ENCODE peak calls at places on chromosome 1, in nine cellular contexts. E, W, S, H, J, Z, K, A and U are unnamed samples.

GRCh38 chr1:1419363-1419811 is 1.7 kb downstream of the ANKRD65 start:
- DNase-seq in E (no peak), W (no peak), S (no peak), H (no peak), J (no peak), Z (no peak), K (no peak), A (no peak), U (no peak)

GRCh38 chr1:233294991-233295774 is at the start of gene PCNX2:
- DNase-seq in E (peak; percentile 44), W (peak; percentile 49), S (peak; percentile 59), H (no peak), J (peak; percentile 44), Z (peak; percentile 58), K (peak; percentile 64), A (peak; percentile 5), U (peak; percentile 86)

GRCh38 chr1:17661546-17662157 is 93.5 kb upstream of the ACTL8 start:
- DNase-seq in E (peak; percentile 12), W (peak; percentile 55), S (peak; percentile 79), H (no peak), J (peak; percentile 79), Z (peak; percentile 38), K (peak; percentile 50), A (peak; percentile 9), U (peak; percentile 60)

GRCh38 chr1:228416217-228416971 is at the start of gene TRIM17:
- DNase-seq in E (peak; percentile 34), W (no peak), S (peak; percentile 91), H (no peak), J (peak; percentile 87), Z (no peak), K (no peak), A (no peak), U (no peak)

GRCh38 chr1:164723296-164723731 is 164.3 kb downstream of the PBX1 start:
- DNase-seq in E (no peak), W (no peak), S (no peak), H (no peak), J (no peak), Z (no peak), K (no peak), A (no peak), U (no peak)

GRCh38 chr1:77636864-77637263 is 45.6 kb downstream of the ZZZ3 start:
- DNase-seq in E (no peak), W (no peak), S (no peak), H (no peak), J (no peak), Z (no peak), K (no peak), A (no peak), U (no peak)

GRCh38 chr1:63322248-63322943 is at the start of gene FOXD3:
- DNase-seq in E (no peak), W (peak; percentile 35), S (peak; percentile 78), H (peak; percentile 57), J (peak; percentile 82), Z (no peak), K (peak; percentile 49), A (peak; percentile 11), U (peak; percentile 15)

GRCh38 chr1:89171067-89171438 is 4.8 kb downstream of the GBP7 start:
- DNase-seq in E (no peak), W (peak; percentile 8), S (no peak), H (no peak), J (no peak), Z (no peak), K (no peak), A (no peak), U (no peak)

GRCh38 chr1:184387871-184388670 is 1.2 kb downstream of the C1orf21 start:
- DNase-seq in E (no peak), W (peak; percentile 83), S (peak; percentile 23), H (no peak), J (no peak), Z (peak; percentile 57), K (peak; percentile 87), A (peak; percentile 56), U (peak; percentile 91)

GRCh38 chr1:53526451-53527101 is 67.4 kb downstream of the DMRTB1 start:
- DNase-seq in E (no peak), W (peak; percentile 63), S (peak; percentile 61), H (peak; percentile 51), J (peak; percentile 66), Z (no peak), K (peak; percentile 48), A (no peak), U (no peak)

GRCh38 chr1:214843281-214843680 is 239.3 kb upstream of the KCNK2 start:
- DNase-seq in E (no peak), W (peak; percentile 29), S (no peak), H (no peak), J (no peak), Z (peak; percentile 52), K (peak; percentile 61), A (no peak), U (no peak)

GRCh38 chr1:81174811-81175476 is 625.8 kb upstream of the ADGRL2 start:
- DNase-seq in E (no peak), W (peak; percentile 31), S (peak; percentile 14), H (no peak), J (no peak), Z (peak; percentile 98), K (peak; percentile 59), A (no peak), U (peak; percentile 95)

GRCh38 chr1:93976711-93977328 is 67.6 kb upstream of the GCLM start:
- DNase-seq in E (no peak), W (no peak), S (no peak), H (no peak), J (no peak), Z (no peak), K (no peak), A (no peak), U (no peak)

GRCh38 chr1:48679107-48679506 is 97.6 kb downstream of the BEND5 start:
- DNase-seq in E (no peak), W (no peak), S (no peak), H (no peak), J (no peak), Z (no peak), K (peak; percentile 34), A (no peak), U (no peak)

GRCh38 chr1:216766633-216767325 is 43.5 kb upstream of the ESRRG start:
- DNase-seq in E (no peak), W (no peak), S (no peak), H (no peak), J (no peak), Z (no peak), K (no peak), A (no peak), U (peak; percentile 11)

GRCh38 chr1:154534263-154534844 is 24.1 kb downstream of the UBE2Q1 start:
- DNase-seq in E (no peak), W (no peak), S (peak; percentile 80), H (no peak), J (peak; percentile 77), Z (peak; percentile 15), K (peak; percentile 20), A (peak; percentile 39), U (peak; percentile 22)

GRCh38 chr1:97630968-97631367 is 289.9 kb downstream of the DPYD start:
- DNase-seq in E (no peak), W (no peak), S (no peak), H (no peak), J (no peak), Z (no peak), K (no peak), A (no peak), U (no peak)

GRCh38 chr1:37795340-37796110 is 1.9 kb downstream of the MANEAL start:
- DNase-seq in E (no peak), W (peak; percentile 40), S (peak; percentile 50), H (no peak), J (peak; percentile 46), Z (no peak), K (peak; percentile 41), A (no peak), U (peak; percentile 31)

GRCh38 chr1:225712391-225712790 is 59.5 kb upstream of the ENAH start:
- DNase-seq in E (no peak), W (peak; percentile 42), S (no peak), H (no peak), J (no peak), Z (no peak), K (peak; percentile 42), A (no peak), U (no peak)

GRCh38 chr1:70063861-70064260 is 141.5 kb downstream of the LRRC40 start:
- DNase-seq in E (no peak), W (no peak), S (no peak), H (no peak), J (no peak), Z (no peak), K (no peak), A (no peak), U (no peak)

GRCh38 chr1:88730995-88731394 is 46.9 kb downstream of the PKN2 start:
- DNase-seq in E (no peak), W (no peak), S (no peak), H (no peak), J (no peak), Z (no peak), K (no peak), A (no peak), U (no peak)

GRCh38 chr1:49364676-49365075 is 588.0 kb upstream of the BEND5 start:
- DNase-seq in E (no peak), W (no peak), S (no peak), H (no peak), J (no peak), Z (no peak), K (no peak), A (peak; percentile 19), U (peak; percentile 89)

GRCh38 chr1:9465640-9466039 is 73.6 kb upstream of the SLC25A33 start:
- DNase-seq in E (no peak), W (no peak), S (no peak), H (no peak), J (no peak), Z (no peak), K (no peak), A (no peak), U (no peak)

GRCh38 chr1:111604931-111605330 is 14.7 kb upstream of the RAP1A start:
- DNase-seq in E (no peak), W (peak; percentile 77), S (no peak), H (no peak), J (no peak), Z (peak; percentile 88), K (peak; percentile 61), A (no peak), U (peak; percentile 89)

GRCh38 chr1:85911742-85912141 is 203.5 kb upstream of the ZNHIT6 start:
- DNase-seq in E (no peak), W (peak; percentile 12), S (no peak), H (no peak), J (no peak), Z (no peak), K (peak; percentile 24), A (no peak), U (peak; percentile 1)

GRCh38 chr1:201335174-201335870 is 42.2 kb downstream of the TNNT2 start:
- DNase-seq in E (no peak), W (no peak), S (no peak), H (no peak), J (no peak), Z (no peak), K (no peak), A (no peak), U (no peak)

GRCh38 chr1:205276334-205277065 is 45.0 kb downstream of the NUAK2 start:
- DNase-seq in E (no peak), W (no peak), S (no peak), H (no peak), J (no peak), Z (no peak), K (no peak), A (no peak), U (no peak)

GRCh38 chr1:160210563-160210962 is 5.4 kb downstream of the PEA15 start:
- DNase-seq in E (no peak), W (no peak), S (no peak), H (no peak), J (no peak), Z (no peak), K (no peak), A (no peak), U (no peak)

GRCh38 chr1:46254668-46255067 is 7.1 kb downstream of the RAD54L start:
- DNase-seq in E (no peak), W (no peak), S (no peak), H (no peak), J (no peak), Z (peak; percentile 18), K (no peak), A (no peak), U (no peak)

GRCh38 chr1:244974550-244974949 is 110.2 kb upstream of the HNRNPU start:
- DNase-seq in E (no peak), W (no peak), S (no peak), H (no peak), J (no peak), Z (no peak), K (no peak), A (no peak), U (no peak)